ENCODE peak calls at places on chromosome 7, in six cellular contexts. K is left ventricle myocardium inferior, X is HFFc6, R is tibial artery, B is neural crest cell, C is heart left ventricle. G is an unnamed sample.

GRCh38 chr7:139720705-139721231 is 57.0 kb downstream of the HIPK2 start:
- DNase-seq in K (no peak), X (peak; percentile 35), R (no peak), B (no peak), C (no peak), G (no peak)

GRCh38 chr7:105790996-105791395 is 85.4 kb downstream of the ATXN7L1 start:
- DNase-seq in K (no peak), X (no peak), R (no peak), B (no peak), C (no peak), G (no peak)

GRCh38 chr7:5630670-5631069 is 150.8 kb downstream of the RNF216 start:
- DNase-seq in K (no peak), X (no peak), R (no peak), B (no peak), C (peak; percentile 29), G (no peak)

GRCh38 chr7:44221231-44221791 is 20.5 kb downstream of the YKT6 start:
- DNase-seq in K (peak; percentile 13), X (no peak), R (no peak), B (peak; percentile 28), C (peak; percentile 62), G (no peak)

GRCh38 chr7:157379493-157379892 is 42.7 kb downstream of the DNAJB6 start:
- DNase-seq in K (no peak), X (no peak), R (no peak), B (no peak), C (no peak), G (no peak)

GRCh38 chr7:53272081-53272480 is 236.6 kb downstream of the POM121L12 start:
- DNase-seq in K (no peak), X (no peak), R (no peak), B (no peak), C (no peak), G (no peak)

GRCh38 chr7:93476491-93477344 is 97.8 kb downstream of the CALCR start:
- DNase-seq in K (no peak), X (no peak), R (no peak), B (no peak), C (no peak), G (no peak)

GRCh38 chr7:80918909-80919721 is at the start of gene SEMA3C:
- DNase-seq in K (peak; percentile 90), X (peak; percentile 95), R (peak; percentile 85), B (peak; percentile 83), C (peak; percentile 95), G (peak; percentile 91)

GRCh38 chr7:78530351-78530750 is 731.8 kb downstream of the PHTF2 start:
- DNase-seq in K (no peak), X (peak; percentile 74), R (no peak), B (no peak), C (no peak), G (no peak)

GRCh38 chr7:94064541-94065191 is 60.5 kb upstream of the BET1 start:
- DNase-seq in K (no peak), X (peak; percentile 57), R (no peak), B (no peak), C (no peak), G (no peak)

GRCh38 chr7:29255839-29256782 is 61.5 kb downstream of the CHN2 start:
- DNase-seq in K (no peak), X (no peak), R (no peak), B (no peak), C (no peak), G (no peak)

GRCh38 chr7:138842111-138842510 is 44.1 kb upstream of the ATP6V0A4 start:
- DNase-seq in K (no peak), X (peak; percentile 41), R (no peak), B (no peak), C (no peak), G (no peak)

GRCh38 chr7:89687266-89687665 is 467.0 kb upstream of the STEAP1 start:
- DNase-seq in K (no peak), X (no peak), R (no peak), B (no peak), C (no peak), G (no peak)

GRCh38 chr7:131540491-131541162 is 15.8 kb downstream of the PODXL start:
- DNase-seq in K (no peak), X (no peak), R (no peak), B (no peak), C (no peak), G (no peak)

GRCh38 chr7:82816272-82816671 is 346.4 kb downstream of the PCLO start:
- DNase-seq in K (no peak), X (no peak), R (no peak), B (no peak), C (no peak), G (no peak)

GRCh38 chr7:121515181-121515580 is 119.1 kb upstream of the FAM3C start:
- DNase-seq in K (no peak), X (no peak), R (no peak), B (no peak), C (no peak), G (no peak)

GRCh38 chr7:100602889-100603696 is 930 bp downstream of the PCOLCE start:
- DNase-seq in K (peak; percentile 84), X (peak; percentile 78), R (peak; percentile 88), B (peak; percentile 35), C (peak; percentile 86), G (no peak)

GRCh38 chr7:117066668-117067067 is 113.4 kb downstream of the ST7 start:
- DNase-seq in K (no peak), X (no peak), R (no peak), B (no peak), C (no peak), G (no peak)

GRCh38 chr7:151099486-151100211 is 13.4 kb downstream of the AGAP3 start:
- DNase-seq in K (no peak), X (no peak), R (no peak), B (no peak), C (peak; percentile 52), G (no peak)

GRCh38 chr7:106604303-106604918 is 56.5 kb downstream of the CCDC71L start:
- DNase-seq in K (no peak), X (no peak), R (no peak), B (no peak), C (no peak), G (no peak)

GRCh38 chr7:26743205-26743604 is 121.2 kb downstream of the SKAP2 start:
- DNase-seq in K (no peak), X (no peak), R (no peak), B (no peak), C (no peak), G (no peak)

GRCh38 chr7:139682136-139683013 is 95.4 kb downstream of the HIPK2 start:
- DNase-seq in K (no peak), X (peak; percentile 73), R (no peak), B (no peak), C (no peak), G (no peak)

GRCh38 chr7:19869979-19870378 is 96.6 kb upstream of the TMEM196 start:
- DNase-seq in K (no peak), X (no peak), R (no peak), B (no peak), C (no peak), G (no peak)

DNA sequence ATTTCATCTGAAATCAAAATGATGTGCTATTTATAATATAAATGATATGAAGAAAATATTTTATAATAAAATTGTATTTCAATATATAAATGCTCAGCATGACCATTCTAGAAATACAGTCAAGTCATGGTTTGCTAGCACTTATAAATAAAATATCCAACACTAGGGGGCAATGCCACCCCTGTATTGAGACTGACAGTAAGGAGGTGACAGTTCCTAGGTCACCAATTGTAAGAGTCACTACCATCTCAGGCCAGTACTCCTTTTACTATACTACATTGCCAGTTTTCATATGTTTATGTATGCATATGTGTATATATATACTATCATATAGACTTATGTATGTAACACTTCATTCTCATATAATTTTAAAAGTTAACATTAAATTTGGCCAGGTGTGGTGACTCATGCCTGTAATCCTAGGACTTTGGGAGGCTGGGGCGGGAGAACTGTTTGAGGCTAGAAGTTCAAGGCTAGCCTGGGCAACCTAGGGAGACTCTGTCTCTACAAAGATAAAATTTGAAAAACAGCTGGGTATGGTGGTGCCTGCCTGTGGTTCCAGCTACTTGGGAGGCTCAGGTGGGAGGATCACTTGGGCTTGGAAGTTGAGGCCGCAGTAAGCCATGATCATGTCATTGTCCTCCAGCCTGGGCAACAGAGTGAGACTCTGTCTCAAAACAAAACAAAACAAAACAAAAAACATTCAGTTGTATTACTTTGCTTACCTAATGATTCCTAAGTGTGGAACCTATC is 2.4 kb upstream of the CNOT4 start:
- DNase-seq in K (no peak), X (peak; percentile 61), R (no peak), B (no peak), C (no peak), G (no peak)
- TF ChIP-seq CTCF in K (peak; percentile 66), X (peak; percentile 85), R (peak; percentile 39), B (peak; percentile 75), C (peak; percentile 46), G (peak; percentile 79)

GRCh38 chr7:155265144-155265543 is 32.5 kb upstream of the INSIG1 start:
- DNase-seq in K (no peak), X (no peak), R (no peak), B (no peak), C (no peak), G (no peak)

GRCh38 chr7:155265960-155266359 is 31.7 kb upstream of the INSIG1 start:
- DNase-seq in K (no peak), X (no peak), R (no peak), B (no peak), C (no peak), G (no peak)

GRCh38 chr7:155262010-155262409 is 35.7 kb upstream of the INSIG1 start:
- DNase-seq in K (no peak), X (no peak), R (no peak), B (no peak), C (no peak), G (no peak)

GRCh38 chr7:155263051-155263450 is 34.6 kb upstream of the INSIG1 start:
- DNase-seq in K (no peak), X (no peak), R (no peak), B (no peak), C (no peak), G (no peak)

GRCh38 chr7:155263522-155264197 is 34.0 kb upstream of the INSIG1 start:
- DNase-seq in K (no peak), X (no peak), R (no peak), B (no peak), C (no peak), G (no peak)
- TF ChIP-seq CTCF in K (no peak), X (no peak), R (no peak), B (no peak), C (no peak), G (peak; percentile 43)

DNA sequence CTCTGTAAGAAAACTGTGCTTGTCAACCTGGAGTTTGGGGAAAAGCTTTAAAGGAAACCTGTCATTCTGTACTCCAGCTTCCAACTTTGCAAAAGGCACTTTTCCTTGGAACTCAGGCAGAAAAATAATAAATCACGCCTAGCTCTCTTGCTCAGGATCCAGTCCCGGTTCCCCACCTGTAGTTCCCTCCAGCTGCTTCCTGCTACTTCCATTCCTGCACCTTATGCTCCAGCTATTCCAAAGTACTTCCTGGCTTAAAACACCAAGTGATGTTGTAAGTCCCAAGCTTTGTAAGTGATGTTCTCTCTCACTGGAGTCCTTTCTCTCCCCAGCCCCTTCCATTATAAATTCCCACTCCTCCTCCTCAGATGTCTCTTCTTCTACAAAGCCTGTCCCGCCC is 98.6 kb downstream of the GRM8 start:
- DNase-seq in K (no peak), X (no peak), R (no peak), B (no peak), C (no peak), G (no peak)
- TF ChIP-seq CTCF in K (no peak), X (no peak), R (no peak), B (no peak), C (no peak), G (no peak)

DNA sequence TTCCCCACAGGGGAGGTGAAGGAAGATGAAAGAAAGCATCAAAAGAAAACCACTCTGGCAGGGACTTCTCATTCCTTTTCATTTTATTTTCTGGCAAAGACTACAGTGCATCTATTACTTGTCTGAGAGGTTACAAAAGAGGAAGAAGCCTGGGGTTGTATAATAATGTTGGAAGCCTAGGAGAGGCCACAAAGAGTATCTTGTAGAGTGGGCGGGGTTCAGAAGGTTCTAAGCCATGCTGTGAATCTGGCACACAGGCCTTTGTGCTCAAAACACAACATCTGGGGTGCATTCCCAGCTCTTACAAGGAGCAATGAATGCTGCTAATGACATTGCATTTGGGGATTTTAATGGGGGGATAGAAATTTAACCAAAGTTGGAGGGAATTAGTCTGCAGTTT is 49.4 kb downstream of the MRPL32 start:
- DNase-seq in K (no peak), X (no peak), R (no peak), B (no peak), C (no peak), G (no peak)
- TF ChIP-seq CTCF in K (no peak), X (no peak), R (no peak), B (no peak), C (no peak), G (no peak)